ENCODE peak calls at places on chromosomes 7 and 10, in six cellular contexts. D, V, O, X, U and M are unnamed samples.

GRCh38 chr7:105678811-105679495 is 97.7 kb upstream of the EFCAB10 start:
- DNase-seq in D (peak; percentile 51), V (no peak), O (no peak), X (peak; percentile 28), U (no peak), M (no peak)

GRCh38 chr7:148939128-148939747 is 55.1 kb upstream of the EZH2 start:
- DNase-seq in D (no peak), V (no peak), O (no peak), X (no peak), U (no peak), M (no peak)

GRCh38 chr7:5595545-5596045 is 172.0 kb upstream of the TNRC18 start:
- DNase-seq in D (peak; percentile 53), V (no peak), O (peak; percentile 93), X (no peak), U (peak; percentile 81), M (no peak)

GRCh38 chr10:59700709-59701108 is 8.9 kb downstream of the SLC16A9 start:
- DNase-seq in D (no peak), V (no peak), O (no peak), X (no peak), U (no peak), M (peak; percentile 16)

GRCh38 chr7:137962491-137962874 is 39.4 kb downstream of the CREB3L2 start:
- DNase-seq in D (no peak), V (no peak), O (no peak), X (no peak), U (no peak), M (no peak)

GRCh38 chr10:67603701-67604100 is 92.3 kb downstream of the CTNNA3 start:
- DNase-seq in D (no peak), V (no peak), O (no peak), X (no peak), U (no peak), M (no peak)

GRCh38 chr10:127968027-127968441 is 61.1 kb downstream of the PTPRE start:
- DNase-seq in D (no peak), V (no peak), O (no peak), X (no peak), U (no peak), M (no peak)

GRCh38 chr7:117950601-117951278 is 77.5 kb upstream of the CTTNBP2 start:
- DNase-seq in D (no peak), V (no peak), O (no peak), X (no peak), U (no peak), M (no peak)

GRCh38 chr10:123135415-123136141 is at the start of gene HMX3:
- DNase-seq in D (no peak), V (no peak), O (peak; percentile 57), X (peak; percentile 73), U (peak; percentile 57), M (peak; percentile 26)

GRCh38 chr7:133796778-133797177 is 330.4 kb upstream of the LRGUK start:
- DNase-seq in D (no peak), V (no peak), O (no peak), X (no peak), U (peak; percentile 70), M (no peak)

GRCh38 chr7:44535348-44536064 is 5.6 kb downstream of the NPC1L1 start:
- DNase-seq in D (no peak), V (no peak), O (no peak), X (no peak), U (no peak), M (no peak)

GRCh38 chr10:110051487-110051886 is 43.7 kb downstream of the ADD3 start:
- DNase-seq in D (no peak), V (no peak), O (no peak), X (no peak), U (no peak), M (no peak)

GRCh38 chr10:33489606-33490176 is 155.2 kb upstream of the NRP1 start:
- DNase-seq in D (no peak), V (no peak), O (no peak), X (no peak), U (no peak), M (no peak)

GRCh38 chr7:997404-998395 is 14.7 kb downstream of the CYP2W1 start:
- DNase-seq in D (no peak), V (no peak), O (no peak), X (no peak), U (no peak), M (no peak)

GRCh38 chr10:61179734-61180133 is 235.7 kb upstream of the RHOBTB1 start:
- DNase-seq in D (no peak), V (no peak), O (no peak), X (no peak), U (no peak), M (no peak)

GRCh38 chr10:98391578-98391991 is 23.4 kb downstream of the PYROXD2 start:
- DNase-seq in D (peak; percentile 32), V (no peak), O (no peak), X (no peak), U (no peak), M (no peak)

GRCh38 chr7:36790280-36790679 is 66.0 kb upstream of the AOAH start:
- DNase-seq in D (no peak), V (no peak), O (no peak), X (no peak), U (peak; percentile 41), M (no peak)

GRCh38 chr7:46653848-46654247 is 732.8 kb upstream of the IGFBP3 start:
- DNase-seq in D (no peak), V (no peak), O (no peak), X (no peak), U (no peak), M (no peak)

GRCh38 chr10:13717936-13718772 is 131.4 kb downstream of the PRPF18 start:
- DNase-seq in D (peak; percentile 81), V (no peak), O (peak; percentile 90), X (no peak), U (no peak), M (no peak)

GRCh38 chr7:39252916-39253315 is 275.2 kb downstream of the POU6F2 start:
- DNase-seq in D (peak; percentile 52), V (no peak), O (peak; percentile 27), X (no peak), U (no peak), M (no peak)

GRCh38 chr10:49296826-49297225 is 2.1 kb upstream of the C10orf71 start:
- DNase-seq in D (no peak), V (no peak), O (no peak), X (no peak), U (no peak), M (no peak)

GRCh38 chr7:158296798-158297104 is 290.9 kb downstream of the PTPRN2 start:
- DNase-seq in D (no peak), V (no peak), O (no peak), X (no peak), U (no peak), M (no peak)

GRCh38 chr7:38465946-38466345 is 165.2 kb downstream of the AMPH start:
- DNase-seq in D (no peak), V (no peak), O (peak; percentile 72), X (no peak), U (no peak), M (peak; percentile 36)

GRCh38 chr7:100568176-100568935 is 5.3 kb downstream of the SAP25 start:
- DNase-seq in D (no peak), V (no peak), O (no peak), X (no peak), U (peak; percentile 38), M (no peak)

GRCh38 chr7:157612664-157613561 is 276.1 kb downstream of the DNAJB6 start:
- DNase-seq in D (no peak), V (peak; percentile 35), O (no peak), X (no peak), U (no peak), M (no peak)

GRCh38 chr7:5077740-5078139 is 32.1 kb downstream of the RBAK start:
- DNase-seq in D (no peak), V (no peak), O (peak; percentile 37), X (no peak), U (peak; percentile 47), M (no peak)

GRCh38 chr10:22500567-22501369 is 155.5 kb downstream of the SPAG6 start:
- DNase-seq in D (no peak), V (no peak), O (no peak), X (no peak), U (peak; percentile 57), M (peak; percentile 54)

GRCh38 chr10:70982443-70982842 is 94.1 kb upstream of the PCBD1 start:
- DNase-seq in D (no peak), V (no peak), O (no peak), X (no peak), U (no peak), M (no peak)

GRCh38 chr10:5196613-5197234 is at the start of gene AKR1C4:
- DNase-seq in D (peak; percentile 4), V (no peak), O (no peak), X (no peak), U (peak; percentile 14), M (no peak)

GRCh38 chr10:120477006-120477722 is 20.1 kb downstream of the PLPP4 start:
- DNase-seq in D (peak; percentile 70), V (no peak), O (peak; percentile 7), X (no peak), U (no peak), M (no peak)

GRCh38 chr7:123846217-123846891 is 1.4 kb downstream of the HYAL4 start:
- DNase-seq in D (no peak), V (no peak), O (peak; percentile 92), X (no peak), U (no peak), M (no peak)

GRCh38 chr10:114708717-114709352 is 50.8 kb upstream of the ABLIM1 start:
- DNase-seq in D (peak; percentile 47), V (no peak), O (peak; percentile 75), X (no peak), U (no peak), M (no peak)

GRCh38 chr7:11228515-11228914 is 254.8 kb downstream of the PHF14 start:
- DNase-seq in D (no peak), V (no peak), O (peak; percentile 5), X (no peak), U (no peak), M (no peak)

GRCh38 chr10:112834661-112835060 is 115.4 kb upstream of the TCF7L2 start:
- DNase-seq in D (no peak), V (no peak), O (no peak), X (no peak), U (no peak), M (no peak)

GRCh38 chr7:14855033-14855794 is 47.3 kb downstream of the DGKB start:
- DNase-seq in D (no peak), V (no peak), O (no peak), X (no peak), U (no peak), M (no peak)

GRCh38 chr7:148501707-148502139 is 88.8 kb upstream of the C7orf33 start:
- DNase-seq in D (no peak), V (no peak), O (peak; percentile 80), X (no peak), U (no peak), M (no peak)

GRCh38 chr7:29854257-29854938 is 48.1 kb downstream of the WIPF3 start:
- DNase-seq in D (no peak), V (no peak), O (peak; percentile 84), X (no peak), U (no peak), M (no peak)